ENCODE peak calls at places on chromosomes 11 and 22, in six cellular contexts. I is kidney, B is adrenal gland, Q is fibroblast of lung, J is AG04450, W is heart right ventricle. Z is an unnamed sample.

GRCh38 chr22:37607912-37608476 is 640 bp upstream of the GGA1 start:
- DNase-seq in Q (no peak), B (no peak), J (no peak), W (no peak), I (no peak), Z (no peak)

GRCh38 chr11:44784438-44784760 is 57.6 kb downstream of the TSPAN18 start:
- DNase-seq in J (no peak), Q (no peak), B (no peak), I (no peak), W (no peak), Z (no peak)

GRCh38 chr11:134125507-134125906 is 56.6 kb downstream of the JAM3 start:
- DNase-seq in J (no peak), B (no peak), I (no peak), W (no peak), Q (peak), Z (no peak)

GRCh38 chr22:19448076-19448607 is 631 bp upstream of the C22orf39 start:
- DNase-seq in Q (peak), B (peak), I (no peak), W (no peak), J (no peak), Z (no peak)

GRCh38 chr22:24096401-24097115 is 84.7 kb upstream of the SUSD2 start:
- DNase-seq in I (peak), B (no peak), Q (no peak), W (no peak), J (no peak), Z (peak)

GRCh38 chr11:36033082-36033751 is 89.4 kb downstream of the LDLRAD3 start:
- DNase-seq in I (no peak), W (no peak), J (no peak), Q (no peak), B (no peak), Z (no peak)

GRCh38 chr11:63763506-63764200 is 4.9 kb downstream of the ZFTA start:
- DNase-seq in B (peak), I (peak), J (no peak), W (peak), Q (peak), Z (peak)

GRCh38 chr11:79097279-79097875 is 343.5 kb downstream of the TENM4 start:
- DNase-seq in Q (peak), W (peak), B (no peak), I (no peak), J (no peak), Z (no peak)

GRCh38 chr11:112806876-112807275 is 154.3 kb upstream of the NCAM1 start:
- DNase-seq in Q (no peak), J (no peak), B (no peak), I (no peak), W (no peak), Z (no peak)

GRCh38 chr22:22840778-22841177 is 46.8 kb upstream of the IGLL5 start:
- DNase-seq in Q (no peak), I (no peak), J (no peak), B (no peak), W (no peak), Z (no peak)

GRCh38 chr11:126246636-126247035 is 22.1 kb downstream of the SRPRA start:
- DNase-seq in B (no peak), I (no peak), Q (no peak), J (no peak), W (no peak), Z (no peak)

GRCh38 chr11:73963861-73964260 is 13.0 kb downstream of the DNAJB13 start:
- DNase-seq in B (no peak), W (no peak), Q (no peak), I (peak), J (no peak), Z (no peak)

GRCh38 chr11:18352581-18352980 is 30.2 kb downstream of the GTF2H1 start:
- DNase-seq in B (no peak), Q (no peak), I (no peak), W (no peak), J (no peak), Z (no peak)

GRCh38 chr11:426851-427250 is 12.1 kb upstream of the SIGIRR start:
- DNase-seq in W (no peak), Q (no peak), I (peak), B (no peak), J (no peak), Z (peak)

GRCh38 chr11:110182886-110183285 is 89.7 kb downstream of the ZC3H12C start:
- DNase-seq in B (no peak), J (no peak), W (no peak), Q (peak), I (no peak), Z (no peak)

GRCh38 chr11:12245091-12245490 is 132.3 kb upstream of the PARVA start:
- DNase-seq in W (peak), B (no peak), J (no peak), Q (no peak), I (no peak), Z (no peak)

GRCh38 chr11:61683961-61684869 is 4.0 kb downstream of the DAGLA start:
- DNase-seq in Q (peak), I (peak), J (no peak), W (no peak), B (no peak), Z (no peak)

GRCh38 chr11:9313648-9314290 is 624 bp downstream of the TMEM41B start:
- DNase-seq in W (no peak), J (no peak), I (no peak), Q (peak), B (no peak), Z (no peak)

GRCh38 chr11:12279672-12280108 is 97.7 kb upstream of the PARVA start:
- DNase-seq in B (no peak), W (no peak), I (no peak), J (no peak), Q (no peak), Z (no peak)

GRCh38 chr22:23750744-23751440 is at the start of gene ZNF70:
- DNase-seq in B (peak), J (peak), I (peak), Q (peak), W (peak), Z (peak)

GRCh38 chr22:17820879-17821439 is 46.7 kb upstream of the BID start:
- DNase-seq in W (no peak), J (no peak), B (no peak), I (no peak), Q (no peak), Z (no peak)

GRCh38 chr22:48240165-48240934 is 1477.9 kb downstream of the TBC1D22A start:
- DNase-seq in Q (no peak), I (no peak), B (no peak), J (no peak), W (no peak), Z (no peak)

GRCh38 chr11:3136542-3137455 is 28.3 kb downstream of the OSBPL5 start:
- DNase-seq in B (no peak), W (peak), J (no peak), I (peak), Q (no peak), Z (peak)

GRCh38 chr11:69471329-69472052 is 10.0 kb upstream of the LINC01488 start:
- DNase-seq in J (no peak), W (no peak), Q (no peak), I (peak), B (no peak), Z (no peak)

GRCh38 chr11:76322593-76323341 is 58.2 kb downstream of the THAP12 start:
- DNase-seq in J (no peak), W (no peak), I (peak), B (no peak), Q (no peak), Z (no peak)

GRCh38 chr11:125285844-125286243 is 121.3 kb downstream of the PKNOX2 start:
- DNase-seq in Q (no peak), B (no peak), J (no peak), W (no peak), I (peak), Z (no peak)

GRCh38 chr11:41175304-41175972 is 284.0 kb downstream of the LRRC4C start:
- DNase-seq in I (no peak), B (no peak), J (no peak), Q (no peak), W (no peak), Z (no peak)

GRCh38 chr22:25777411-25777810 is 35.4 kb downstream of the MYO18B start:
- DNase-seq in B (no peak), Q (no peak), I (no peak), J (no peak), W (no peak), Z (no peak)

GRCh38 chr22:25779890-25780289 is 37.9 kb downstream of the MYO18B start:
- DNase-seq in I (no peak), W (no peak), Q (no peak), B (no peak), J (no peak), Z (no peak)

GRCh38 chr22:25779426-25779825 is 37.4 kb downstream of the MYO18B start:
- DNase-seq in J (no peak), Q (no peak), I (no peak), B (no peak), W (no peak), Z (no peak)

GRCh38 chr22:25775501-25775900 is 33.5 kb downstream of the MYO18B start:
- DNase-seq in W (no peak), B (no peak), I (no peak), J (no peak), Q (peak), Z (no peak)

GRCh38 chr22:25777870-25778269 is 35.9 kb downstream of the MYO18B start:
- DNase-seq in W (no peak), B (peak), Q (peak), J (no peak), I (no peak), Z (no peak)
- TF ChIP-seq CTCF in W (peak), B (peak), Q (peak), J (peak), I (no peak), Z (peak)

DNA sequence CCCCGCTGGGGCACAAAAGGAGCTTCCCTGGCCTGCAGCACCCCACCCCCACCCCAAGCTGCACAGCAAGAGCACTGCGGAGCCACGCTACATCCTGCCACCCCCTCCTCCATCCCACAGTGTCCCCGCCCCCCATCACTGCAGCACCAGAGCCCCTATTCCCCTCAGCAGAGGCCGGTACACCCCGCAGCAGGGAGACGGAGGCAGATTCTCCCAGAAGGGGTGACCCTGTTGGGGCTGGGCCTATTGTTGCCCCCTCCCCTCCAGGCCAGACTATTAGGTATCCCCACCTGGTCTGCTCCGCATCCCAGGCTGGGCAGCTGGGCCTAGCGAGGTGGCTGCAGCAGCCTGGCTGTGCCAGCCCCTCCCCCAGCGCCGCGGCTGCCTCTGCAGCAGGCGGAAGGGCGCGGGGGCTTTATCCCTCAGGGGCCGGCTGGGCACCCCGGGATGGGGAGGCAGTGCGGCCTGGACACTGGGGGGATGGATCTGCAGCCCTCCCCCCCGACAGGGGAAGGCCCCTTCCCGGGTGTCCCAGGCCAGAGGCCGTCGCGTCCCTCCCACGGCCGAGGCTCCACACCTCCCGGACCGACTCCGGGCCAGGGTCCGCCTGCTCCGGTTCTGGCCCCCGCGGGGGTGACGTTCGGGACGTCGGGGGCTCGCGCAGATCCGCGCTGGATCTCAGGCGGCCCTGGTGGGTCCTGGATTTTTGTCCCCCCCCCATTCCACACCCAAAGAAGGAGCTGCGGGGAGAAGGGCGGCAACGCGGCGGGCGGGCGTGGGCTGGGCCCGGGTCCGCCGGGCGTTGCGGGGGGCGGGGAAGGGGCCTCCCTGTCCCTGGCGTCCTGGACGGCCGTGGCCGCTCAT is 943 bp downstream of the DUSP8 start:
- DNase-seq in W (no peak), B (no peak), J (no peak), I (peak), Q (no peak), Z (no peak)
- H3K27ac ChIP-seq in W (peak), B (no peak), J (no peak), I (no peak), Q (no peak), Z (no peak)

GRCh38 chr22:27594474-27595134 is 207.0 kb downstream of the MN1 start:
- DNase-seq in W (no peak), J (no peak), I (no peak), Q (no peak), B (no peak), Z (no peak)

GRCh38 chr22:27594020-27594419 is 207.5 kb downstream of the MN1 start:
- DNase-seq in W (no peak), B (no peak), Q (no peak), I (no peak), J (no peak), Z (no peak)

GRCh38 chr22:27596133-27596905 is 205.2 kb downstream of the MN1 start:
- DNase-seq in I (no peak), Q (no peak), W (no peak), B (no peak), J (no peak), Z (no peak)

GRCh38 chr22:27591060-27591459 is 210.5 kb downstream of the MN1 start:
- DNase-seq in W (no peak), J (no peak), I (no peak), B (no peak), Q (no peak), Z (no peak)

GRCh38 chr22:27593378-27593777 is 208.2 kb downstream of the MN1 start:
- DNase-seq in J (no peak), W (no peak), Q (no peak), I (no peak), B (no peak), Z (no peak)
- TF ChIP-seq CTCF in J (no peak), W (no peak), Q (no peak), I (no peak), B (no peak), Z (no peak)

GRCh38 chr22:30348837-30349236 is 7.9 kb downstream of the SF3A1 start:
- DNase-seq in W (no peak), Q (peak), J (no peak), I (no peak), B (no peak), Z (no peak)
- H3K27ac ChIP-seq in W (no peak), Q (no peak), J (peak), I (no peak), B (no peak), Z (no peak)

GRCh38 chr11:120115272-120116000 is 22.5 kb downstream of the TRIM29 start:
- DNase-seq in Q (no peak), W (no peak), B (no peak), I (no peak), J (no peak), Z (no peak)
- TF ChIP-seq CTCF in Q (no peak), W (no peak), B (no peak), I (no peak), J (peak), Z (no peak)

Z was measured in RWPE2.